ENCODE peak calls at places on chromosome 19, in eight cellular contexts. X is activated T-cell treated with anti-CD3 and anti-CD28 coated beads for 1 hour, N is hepatic stellate cell, Q is Peyer's patch, O is globus pallidus, J is endodermal cell, R is mucosa of gallbladder, B is epithelial cell of esophagus. E is an unnamed sample.
A peak's percentile ranks its signal among the peaks of the same experiment; 100 is the strongest.

GRCh38 chr19:37218592-37218935 is 550 bp downstream of the ZNF383 start:
- DNase-seq in X (no peak), N (no peak), Q (no peak), O (no peak), J (no peak), R (no peak), B (no peak), E (no peak)

GRCh38 chr19:10566408-10566657 is 523 bp upstream of the KRI1 start:
- DNase-seq in X (no peak), N (no peak), Q (no peak), O (no peak), J (no peak), R (no peak), B (no peak), E (no peak)

GRCh38 chr19:36963262-36963661 is 47.1 kb downstream of the ZNF568 start:
- DNase-seq in X (no peak), N (no peak), Q (no peak), O (no peak), J (no peak), R (no peak), B (no peak), E (no peak)

GRCh38 chr19:16386619-16387240 is 62.1 kb downstream of the KLF2 start:
- DNase-seq in X (peak; percentile 44), N (peak; percentile 85), Q (peak; percentile 49), O (no peak), J (peak; percentile 85), R (no peak), B (peak; percentile 65), E (no peak)

GRCh38 chr19:36488816-36489138 is 584 bp downstream of the ZNF566 start:
- DNase-seq in X (peak; percentile 20), N (no peak), Q (peak; percentile 49), O (no peak), J (no peak), R (no peak), B (no peak), E (no peak)

GRCh38 chr19:38713865-38714264 is 30.4 kb downstream of the CAPN12 start:
- DNase-seq in X (no peak), N (no peak), Q (no peak), O (no peak), J (no peak), R (no peak), B (no peak), E (no peak)

GRCh38 chr19:7421941-7422744 is 66.7 kb downstream of the PEX11G start:
- DNase-seq in X (no peak), N (no peak), Q (no peak), O (no peak), J (no peak), R (no peak), B (peak; percentile 57), E (no peak)

GRCh38 chr19:55536951-55537740 is at the start of gene SBK2:
- DNase-seq in X (no peak), N (no peak), Q (no peak), O (no peak), J (peak; percentile 96), R (no peak), B (no peak), E (no peak)

GRCh38 chr19:47540748-47541147 is 25.9 kb upstream of the NAPA start:
- DNase-seq in X (no peak), N (peak; percentile 50), Q (no peak), O (no peak), J (no peak), R (no peak), B (peak; percentile 19), E (no peak)

GRCh38 chr19:5125797-5126497 is 157.0 kb downstream of the KDM4B start:
- DNase-seq in X (no peak), N (peak; percentile 62), Q (no peak), O (no peak), J (peak; percentile 89), R (no peak), B (no peak), E (no peak)

GRCh38 chr19:18589380-18590272 is 1.0 kb downstream of the REX1BD start:
- DNase-seq in X (peak; percentile 54), N (peak; percentile 77), Q (peak; percentile 53), O (peak; percentile 27), J (peak; percentile 95), R (peak; percentile 61), B (peak; percentile 78), E (peak; percentile 77)

GRCh38 chr19:8615813-8616596 is 5.5 kb upstream of the ADAMTS10 start:
- DNase-seq in X (peak; percentile 43), N (peak; percentile 77), Q (no peak), O (no peak), J (peak; percentile 90), R (peak; percentile 42), B (no peak), E (peak; percentile 44)

GRCh38 chr19:5445667-5446066 is 9.6 kb upstream of the ZNRF4 start:
- DNase-seq in X (no peak), N (no peak), Q (no peak), O (no peak), J (no peak), R (no peak), B (peak; percentile 9), E (no peak)

GRCh38 chr19:54905411-54905810 is 537 bp upstream of the NCR1 start:
- DNase-seq in X (no peak), N (no peak), Q (no peak), O (no peak), J (no peak), R (no peak), B (no peak), E (no peak)

GRCh38 chr19:11971045-11971444 is 6.2 kb downstream of the ZNF763 start:
- DNase-seq in X (no peak), N (no peak), Q (no peak), O (no peak), J (no peak), R (no peak), B (no peak), E (no peak)

GRCh38 chr19:14674764-14675163 is at the start of gene ADGRE3:
- DNase-seq in X (no peak), N (no peak), Q (no peak), O (no peak), J (no peak), R (no peak), B (no peak), E (no peak)

GRCh38 chr19:17159466-17160393 is 55.4 kb upstream of the USE1 start:
- DNase-seq in X (no peak), N (no peak), Q (no peak), O (no peak), J (peak; percentile 90), R (no peak), B (peak; percentile 39), E (no peak)

GRCh38 chr19:29904017-29904416 is 38.0 kb upstream of the URI1 start:
- DNase-seq in X (no peak), N (no peak), Q (no peak), O (no peak), J (no peak), R (no peak), B (no peak), E (no peak)

GRCh38 chr19:17296976-17297375 is 6.2 kb downstream of the ABHD8 start:
- DNase-seq in X (no peak), N (no peak), Q (no peak), O (no peak), J (no peak), R (no peak), B (peak; percentile 87), E (no peak)

GRCh38 chr19:14094854-14095253 is 4.3 kb upstream of the SAMD1 start:
- DNase-seq in X (no peak), N (no peak), Q (no peak), O (no peak), J (no peak), R (no peak), B (no peak), E (no peak)

GRCh38 chr19:54137114-54137912 is at the start of gene CNOT3:
- DNase-seq in X (peak; percentile 97), N (peak; percentile 100), Q (peak; percentile 98), O (peak; percentile 100), J (peak; percentile 100), R (peak; percentile 100), B (peak; percentile 100), E (peak; percentile 99)

GRCh38 chr19:35460608-35461007 is 12.6 kb downstream of the FFAR2 start:
- DNase-seq in X (no peak), N (no peak), Q (no peak), O (no peak), J (no peak), R (no peak), B (no peak), E (no peak)

GRCh38 chr19:51887522-51888498 is at the start of gene ZNF577:
- DNase-seq in X (peak; percentile 50), N (peak; percentile 81), Q (peak; percentile 73), O (peak; percentile 80), J (peak; percentile 92), R (peak; percentile 96), B (peak; percentile 96), E (peak; percentile 92)

GRCh38 chr19:28710278-28710677 is 502.7 kb downstream of the UQCRFS1 start:
- DNase-seq in X (no peak), N (no peak), Q (no peak), O (peak; percentile 64), J (no peak), R (no peak), B (peak; percentile 70), E (no peak)

GRCh38 chr19:42135836-42136235 is 3.6 kb upstream of the POU2F2 start:
- DNase-seq in X (no peak), N (no peak), Q (no peak), O (no peak), J (no peak), R (no peak), B (no peak), E (no peak)

GRCh38 chr19:35592226-35592625 is 6.3 kb downstream of the PMIS2 start:
- DNase-seq in X (no peak), N (peak; percentile 41), Q (no peak), O (peak; percentile 5), J (peak; percentile 76), R (peak; percentile 24), B (peak; percentile 73), E (no peak)

GRCh38 chr19:44764975-44765948 is 12.4 kb upstream of the CBLC start:
- DNase-seq in X (no peak), N (no peak), Q (no peak), O (no peak), J (no peak), R (no peak), B (peak; percentile 32), E (peak; percentile 84)

GRCh38 chr19:12750851-12751250 is 740 bp upstream of the BEST2 start:
- DNase-seq in X (no peak), N (no peak), Q (no peak), O (no peak), J (no peak), R (no peak), B (peak; percentile 56), E (no peak)

GRCh38 chr19:519449-519865 is 12.1 kb upstream of the CDC34 start:
- DNase-seq in X (no peak), N (no peak), Q (no peak), O (no peak), J (no peak), R (no peak), B (no peak), E (no peak)

GRCh38 chr19:49057636-49058234 is at the start of gene CGB7:
- DNase-seq in X (peak; percentile 18), N (peak; percentile 91), Q (peak; percentile 30), O (peak; percentile 6), J (peak; percentile 93), R (peak; percentile 49), B (peak; percentile 73), E (peak; percentile 79)

E was measured in transverse colon.